ENCODE peak calls at places on chromosomes 11 and 22, in five cellular contexts. H is upper lobe of right lung, B is AG09319, L is AG04449, S is Peyer's patch. G is an unnamed sample.

GRCh38 chr11:10858505-10859360 is 880 bp upstream of the ZBED5 start:
- DNase-seq in L (no peak), B (no peak), H (peak), S (peak), G (no peak)

GRCh38 chr11:33452806-33453205 is 195.6 kb downstream of the HIPK3 start:
- DNase-seq in H (no peak), B (peak), L (peak), S (no peak), G (no peak)

GRCh38 chr11:8289426-8290047 is 25.9 kb upstream of the LMO1 start:
- DNase-seq in S (peak), B (no peak), L (no peak), H (no peak), G (peak)

GRCh38 chr11:120720760-120721159 is 209.2 kb downstream of the GRIK4 start:
- DNase-seq in B (no peak), H (no peak), S (no peak), L (no peak), G (no peak)

GRCh38 chr11:22304337-22304961 is 33.7 kb upstream of the SLC17A6 start:
- DNase-seq in H (no peak), L (no peak), B (peak), S (no peak), G (no peak)

GRCh38 chr11:112958670-112959069 is 2.5 kb upstream of the NCAM1 start:
- DNase-seq in L (no peak), H (no peak), S (no peak), B (no peak), G (no peak)

GRCh38 chr11:100863080-100863581 is 176.0 kb downstream of the ARHGAP42 start:
- DNase-seq in B (peak), S (no peak), H (no peak), L (peak), G (no peak)

GRCh38 chr22:42976534-42976933 is 38.4 kb downstream of the PACSIN2 start:
- DNase-seq in L (no peak), S (no peak), H (no peak), B (no peak), G (no peak)

GRCh38 chr11:74084796-74085541 is 76.1 kb upstream of the UCP3 start:
- DNase-seq in H (no peak), B (no peak), L (no peak), S (no peak), G (no peak)

GRCh38 chr11:1118755-1119275 is 38.9 kb upstream of the MUC5AC start:
- DNase-seq in H (peak), B (no peak), S (no peak), L (no peak), G (no peak)

GRCh38 chr22:23458663-23459541 is 121.2 kb downstream of the IGLL1 start:
- DNase-seq in B (no peak), L (no peak), H (no peak), S (no peak), G (no peak)

GRCh38 chr22:23452231-23453010 is 127.7 kb downstream of the IGLL1 start:
- DNase-seq in S (no peak), B (no peak), H (no peak), L (no peak), G (no peak)

GRCh38 chr22:23453277-23453676 is 126.8 kb downstream of the IGLL1 start:
- DNase-seq in L (no peak), B (no peak), S (no peak), H (no peak), G (no peak)

DNA sequence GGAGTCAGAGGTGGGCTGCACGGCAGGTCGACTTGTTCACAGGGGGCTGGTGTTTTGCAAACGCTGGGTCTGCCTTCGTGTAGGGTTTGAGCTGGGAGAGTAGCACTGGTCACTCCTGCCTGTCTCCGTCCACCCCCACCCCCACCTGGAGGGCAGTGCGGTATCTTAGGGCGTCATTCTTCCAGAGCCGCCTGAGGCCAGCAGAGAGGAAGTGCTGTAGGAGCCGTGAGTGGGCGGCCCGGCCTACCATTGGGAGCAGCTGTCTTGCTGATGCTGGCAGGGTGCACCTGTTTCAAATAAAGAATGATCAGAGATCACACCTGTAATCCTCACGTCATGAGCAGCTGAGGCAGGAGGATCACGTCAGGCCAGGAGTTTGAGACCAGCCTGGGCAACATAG is 122.5 kb downstream of the IGLL1 start:
- DNase-seq in L (no peak), B (no peak), S (no peak), H (peak), G (no peak)
- TF ChIP-seq CTCF in L (no peak), B (no peak), S (no peak), H (no peak), G (no peak)

DNA sequence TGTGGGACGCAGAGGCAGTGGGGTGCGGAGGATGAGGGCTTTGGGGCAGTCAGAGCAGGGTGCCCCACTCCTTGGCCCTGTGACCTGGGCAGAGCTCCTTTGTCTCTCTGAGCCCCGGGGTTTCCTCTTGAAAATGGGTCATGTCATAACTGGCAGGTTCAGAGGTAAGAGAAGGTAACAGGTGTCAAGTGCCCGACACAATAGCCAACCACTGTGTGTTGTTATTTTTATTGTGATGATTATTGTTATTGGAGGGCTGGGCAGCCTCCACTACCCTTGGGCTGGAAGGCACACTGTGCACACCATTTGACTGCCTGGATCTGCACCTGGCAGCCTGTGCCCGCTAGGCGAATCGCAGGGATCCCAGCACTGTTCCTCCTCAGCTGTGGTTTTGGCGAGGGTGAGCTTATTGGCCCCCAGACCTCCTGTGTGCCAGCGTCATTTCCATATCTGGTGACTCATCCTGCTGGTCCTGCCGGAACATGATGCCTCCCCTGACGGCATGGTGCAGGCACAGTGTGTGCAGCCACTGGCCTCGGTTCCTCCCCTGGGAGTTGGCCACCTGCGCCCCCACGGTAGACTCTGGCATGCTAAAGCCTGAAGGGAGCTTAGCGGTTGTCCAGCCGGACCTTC is 15.4 kb upstream of the SOX10 start:
- DNase-seq in H (no peak), B (no peak), L (no peak), S (no peak), G (peak)
- TF ChIP-seq CTCF in H (no peak), B (no peak), L (no peak), S (no peak), G (no peak)

DNA sequence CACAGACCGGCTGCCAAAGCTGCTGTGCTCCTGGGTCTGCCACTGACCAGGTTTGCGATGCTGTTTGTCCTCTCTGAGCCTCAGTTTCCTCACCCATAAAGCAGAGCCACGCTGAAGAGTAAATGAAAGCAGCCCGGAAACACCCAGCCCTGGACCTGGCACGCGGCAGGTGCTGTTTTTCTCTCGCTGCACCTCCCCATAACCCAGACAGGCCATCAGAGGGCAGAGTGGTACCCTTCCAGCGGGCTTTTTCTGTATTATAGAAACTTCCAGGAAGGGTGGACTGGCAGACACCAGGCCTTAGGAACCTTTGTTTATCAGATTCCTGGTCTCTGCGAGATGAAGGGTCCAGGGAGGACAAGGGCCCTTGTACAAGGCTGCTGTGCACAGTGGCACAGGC is 17.9 kb upstream of the FGF19 start:
- DNase-seq in B (no peak), L (no peak), S (no peak), H (no peak), G (no peak)
- TF ChIP-seq CTCF in B (no peak), L (peak), S (peak), H (no peak), G (no peak)

GRCh38 chr11:103673773-103674172 is 362.7 kb upstream of the DDI1 start:
- DNase-seq in B (no peak), L (no peak), H (no peak), S (no peak), G (no peak)

GRCh38 chr11:103668859-103669258 is 367.6 kb upstream of the DDI1 start:
- DNase-seq in L (no peak), B (no peak), S (no peak), H (no peak), G (no peak)

GRCh38 chr11:103676413-103676812 is 360.0 kb upstream of the DDI1 start:
- DNase-seq in S (no peak), B (no peak), L (no peak), H (no peak), G (no peak)

GRCh38 chr11:103671143-103671651 is 365.2 kb upstream of the DDI1 start:
- DNase-seq in S (no peak), L (no peak), H (no peak), B (no peak), G (no peak)
- TF ChIP-seq CTCF in S (no peak), L (no peak), H (no peak), B (no peak), G (no peak)

DNA sequence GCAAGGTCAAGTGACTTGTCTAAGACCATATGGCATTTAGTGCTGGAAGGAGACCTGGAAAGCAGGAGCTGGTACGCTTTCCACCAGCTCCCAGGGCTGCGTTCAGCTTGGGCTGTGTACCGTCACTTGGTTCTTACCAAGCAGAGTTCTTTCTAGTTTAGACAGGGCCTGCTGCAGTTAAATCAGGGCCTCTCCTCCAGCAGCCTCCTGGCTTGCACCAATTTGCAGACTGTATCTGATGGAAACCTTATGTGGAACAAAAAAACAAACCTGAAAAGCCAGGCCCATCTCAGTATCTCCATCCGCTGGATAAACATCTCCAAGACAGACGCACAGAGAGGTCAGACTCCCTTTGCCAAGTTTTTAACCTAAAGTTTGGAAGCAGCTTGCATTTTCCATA is 288.5 kb upstream of the SORL1-AS1 start:
- DNase-seq in L (no peak), B (no peak), S (no peak), H (no peak), G (no peak)
- TF ChIP-seq CTCF in L (no peak), B (no peak), S (no peak), H (no peak), G (no peak)

G was measured in CD14-positive monocyte.